ENCODE peak calls at places on chromosomes 4 and X, in eight cellular contexts. One of them, this sample, is unnamed.

GRCh38 chr4:169249214-169249973 is 21.4 kb downstream of the SH3RF1 start:
- DNase-seq in transverse colon: no peak
- DNase-seq in neural progenitor cell: no peak
- DNase-seq in upper lobe of right lung: no peak
- DNase-seq in lower lobe of right lung: no peak
- DNase-seq in adipocyte: peak; percentile 46
- DNase-seq in aorta: no peak
- DNase-seq in heart right ventricle: no peak
- DNase-seq in this sample: no peak

GRCh38 chr4:18039113-18039512 is 17.6 kb upstream of the LCORL start:
- DNase-seq in lower lobe of right lung: no peak
- DNase-seq in heart right ventricle: no peak
- DNase-seq in transverse colon: no peak
- DNase-seq in upper lobe of right lung: no peak
- DNase-seq in aorta: no peak
- DNase-seq in adipocyte: peak; percentile 19
- DNase-seq in neural progenitor cell: no peak
- DNase-seq in this sample: no peak

GRCh38 chr4:186137193-186137792 is 32.8 kb downstream of the FAM149A start:
- DNase-seq in heart right ventricle: no peak
- DNase-seq in upper lobe of right lung: no peak
- DNase-seq in transverse colon: no peak
- DNase-seq in neural progenitor cell: no peak
- DNase-seq in aorta: no peak
- DNase-seq in adipocyte: peak; percentile 77
- DNase-seq in lower lobe of right lung: no peak
- DNase-seq in this sample: peak; percentile 38

GRCh38 chr4:150342945-150343344 is 239.0 kb upstream of the MAB21L2 start:
- DNase-seq in neural progenitor cell: peak; percentile 15
- DNase-seq in upper lobe of right lung: no peak
- DNase-seq in adipocyte: no peak
- DNase-seq in aorta: no peak
- DNase-seq in heart right ventricle: peak; percentile 49
- DNase-seq in lower lobe of right lung: no peak
- DNase-seq in transverse colon: no peak
- DNase-seq in this sample: no peak

GRCh38 chr4:159455675-159456235 is 352.9 kb downstream of the RAPGEF2 start:
- DNase-seq in aorta: no peak
- DNase-seq in adipocyte: peak; percentile 77
- DNase-seq in neural progenitor cell: peak; percentile 56
- DNase-seq in transverse colon: no peak
- DNase-seq in upper lobe of right lung: no peak
- DNase-seq in heart right ventricle: no peak
- DNase-seq in lower lobe of right lung: no peak
- DNase-seq in this sample: peak; percentile 79

GRCh38 chr4:111215755-111216154 is 592.9 kb upstream of the PITX2 start:
- DNase-seq in aorta: no peak
- DNase-seq in heart right ventricle: no peak
- DNase-seq in transverse colon: no peak
- DNase-seq in lower lobe of right lung: no peak
- DNase-seq in neural progenitor cell: no peak
- DNase-seq in adipocyte: no peak
- DNase-seq in upper lobe of right lung: no peak
- DNase-seq in this sample: no peak

GRCh38 chrX:11349661-11350337 is 56.6 kb downstream of the AMELX start:
- DNase-seq in lower lobe of right lung: no peak
- DNase-seq in transverse colon: no peak
- DNase-seq in aorta: no peak
- DNase-seq in adipocyte: peak; percentile 38
- DNase-seq in heart right ventricle: no peak
- DNase-seq in upper lobe of right lung: no peak
- DNase-seq in neural progenitor cell: no peak
- DNase-seq in this sample: no peak

GRCh38 chr4:142728209-142728608 is 117.9 kb downstream of the INPP4B start:
- DNase-seq in lower lobe of right lung: no peak
- DNase-seq in neural progenitor cell: no peak
- DNase-seq in upper lobe of right lung: no peak
- DNase-seq in adipocyte: peak; percentile 4
- DNase-seq in transverse colon: no peak
- DNase-seq in aorta: no peak
- DNase-seq in heart right ventricle: no peak
- DNase-seq in this sample: no peak

GRCh38 chr4:145177906-145178538 is 2.4 kb downstream of the OTUD4 start:
- DNase-seq in heart right ventricle: no peak
- DNase-seq in transverse colon: no peak
- DNase-seq in adipocyte: peak; percentile 39
- DNase-seq in aorta: no peak
- DNase-seq in lower lobe of right lung: no peak
- DNase-seq in upper lobe of right lung: no peak
- DNase-seq in neural progenitor cell: no peak
- DNase-seq in this sample: peak; percentile 15

GRCh38 chr4:15996773-15997172 is 33.8 kb upstream of the FGFBP2 start:
- DNase-seq in transverse colon: no peak
- DNase-seq in neural progenitor cell: no peak
- DNase-seq in aorta: no peak
- DNase-seq in upper lobe of right lung: no peak
- DNase-seq in adipocyte: no peak
- DNase-seq in heart right ventricle: no peak
- DNase-seq in lower lobe of right lung: no peak
- DNase-seq in this sample: no peak

GRCh38 chr4:39494354-39494753 is 32.9 kb downstream of the UGDH start:
- DNase-seq in heart right ventricle: no peak
- DNase-seq in upper lobe of right lung: no peak
- DNase-seq in aorta: no peak
- DNase-seq in adipocyte: no peak
- DNase-seq in neural progenitor cell: no peak
- DNase-seq in lower lobe of right lung: no peak
- DNase-seq in transverse colon: no peak
- DNase-seq in this sample: no peak

GRCh38 chr4:12633058-12633651 is 851.0 kb downstream of the RAB28 start:
- DNase-seq in adipocyte: peak; percentile 73
- DNase-seq in lower lobe of right lung: peak; percentile 73
- DNase-seq in neural progenitor cell: peak; percentile 85
- DNase-seq in upper lobe of right lung: peak; percentile 79
- DNase-seq in aorta: peak; percentile 86
- DNase-seq in heart right ventricle: peak; percentile 73
- DNase-seq in transverse colon: peak; percentile 85
- DNase-seq in this sample: peak; percentile 70

GRCh38 chr4:113979157-113979972 is at the start of gene ARSJ:
- DNase-seq in adipocyte: peak; percentile 87
- DNase-seq in neural progenitor cell: peak; percentile 76
- DNase-seq in transverse colon: peak; percentile 54
- DNase-seq in heart right ventricle: peak; percentile 57
- DNase-seq in upper lobe of right lung: peak; percentile 82
- DNase-seq in aorta: peak; percentile 92
- DNase-seq in lower lobe of right lung: peak; percentile 74
- DNase-seq in this sample: peak; percentile 72

GRCh38 chrX:28639502-28639901 is 52.3 kb downstream of the IL1RAPL1 start:
- DNase-seq in upper lobe of right lung: no peak
- DNase-seq in transverse colon: no peak
- DNase-seq in adipocyte: no peak
- DNase-seq in lower lobe of right lung: no peak
- DNase-seq in neural progenitor cell: no peak
- DNase-seq in heart right ventricle: no peak
- DNase-seq in aorta: no peak
- DNase-seq in this sample: no peak

GRCh38 chrX:153973127-153974002 is 811 bp downstream of the TMEM187 start:
- DNase-seq in heart right ventricle: no peak
- DNase-seq in neural progenitor cell: no peak
- DNase-seq in adipocyte: no peak
- DNase-seq in aorta: no peak
- DNase-seq in transverse colon: no peak
- DNase-seq in lower lobe of right lung: no peak
- DNase-seq in upper lobe of right lung: no peak
- DNase-seq in this sample: no peak

GRCh38 chr4:84498203-84499026 is 677 bp downstream of the NKX6-1 start:
- DNase-seq in adipocyte: peak; percentile 76
- DNase-seq in transverse colon: no peak
- DNase-seq in neural progenitor cell: peak; percentile 70
- DNase-seq in lower lobe of right lung: no peak
- DNase-seq in aorta: peak; percentile 87
- DNase-seq in upper lobe of right lung: peak; percentile 70
- DNase-seq in heart right ventricle: no peak
- DNase-seq in this sample: peak; percentile 50

GRCh38 chr4:163550869-163551267 is 56.4 kb downstream of the TMA16 start:
- DNase-seq in heart right ventricle: no peak
- DNase-seq in upper lobe of right lung: no peak
- DNase-seq in neural progenitor cell: no peak
- DNase-seq in transverse colon: no peak
- DNase-seq in aorta: no peak
- DNase-seq in lower lobe of right lung: no peak
- DNase-seq in adipocyte: no peak
- DNase-seq in this sample: no peak

GRCh38 chr4:176838611-176839411 is 46.1 kb upstream of the VEGFC start:
- DNase-seq in aorta: no peak
- DNase-seq in upper lobe of right lung: no peak
- DNase-seq in heart right ventricle: peak; percentile 14
- DNase-seq in adipocyte: no peak
- DNase-seq in transverse colon: no peak
- DNase-seq in lower lobe of right lung: no peak
- DNase-seq in neural progenitor cell: no peak
- DNase-seq in this sample: no peak

DNA sequence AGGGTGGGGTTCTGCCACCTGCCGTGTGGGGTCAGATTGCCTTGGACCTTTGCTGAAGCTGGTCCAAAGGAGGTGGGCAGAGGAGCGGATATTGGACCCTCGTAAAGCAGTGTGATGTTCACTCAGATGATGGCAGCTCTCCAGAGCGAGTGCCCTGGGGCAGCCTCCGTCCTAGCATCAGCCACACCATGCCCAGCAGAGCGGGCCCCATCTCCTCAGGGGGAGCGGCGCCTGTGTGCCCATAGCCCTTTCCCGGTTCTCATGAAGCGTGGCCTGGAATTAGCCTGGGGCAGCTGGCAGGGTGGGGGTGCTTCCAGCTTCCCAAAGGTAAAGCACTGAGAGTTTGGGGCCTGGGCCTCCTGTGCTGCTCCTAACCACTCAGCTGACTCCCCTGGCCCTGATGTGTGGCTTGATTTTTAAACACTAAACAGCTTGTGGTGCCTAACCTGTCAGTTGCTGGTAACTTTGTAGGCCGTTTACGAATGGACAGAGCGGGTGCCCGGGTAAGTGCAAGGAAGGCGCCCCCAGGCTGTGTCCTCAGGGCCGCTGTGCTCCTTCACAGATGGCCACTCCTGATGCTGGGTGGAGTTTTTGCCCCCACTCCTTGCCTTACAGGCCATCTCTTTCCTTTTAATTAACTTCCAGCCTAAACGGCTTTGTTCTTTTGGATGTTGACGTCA is 36.0 kb downstream of the NOP14 start:
- DNase-seq in adipocyte: no peak
- DNase-seq in lower lobe of right lung: peak; percentile 33
- DNase-seq in heart right ventricle: no peak
- DNase-seq in transverse colon: no peak
- DNase-seq in upper lobe of right lung: peak; percentile 46
- DNase-seq in neural progenitor cell: no peak
- DNase-seq in aorta: peak; percentile 63
- DNase-seq in this sample: no peak
- H3K36me3 ChIP-seq in adipocyte: peaks cover 76% of the 10 kb centered on the region
- H3K36me3 ChIP-seq in lower lobe of right lung: peaks cover 92% of the 10 kb centered on the region
- H3K36me3 ChIP-seq in heart right ventricle: peaks cover 89% of the 10 kb centered on the region
- H3K36me3 ChIP-seq in transverse colon: no peaks in the 10 kb centered on the region
- H3K36me3 ChIP-seq in upper lobe of right lung: peaks cover 86% of the 10 kb centered on the region
- H3K36me3 ChIP-seq in neural progenitor cell: no peaks in the 10 kb centered on the region
- H3K36me3 ChIP-seq in aorta: peaks cover 1% of the 10 kb centered on the region
- H3K36me3 ChIP-seq in this sample: peaks cover 47% of the 10 kb centered on the region

GRCh38 chr4:32030406-32030805 is 1310.2 kb downstream of the PCDH7 start:
- DNase-seq in transverse colon: no peak
- DNase-seq in aorta: no peak
- DNase-seq in adipocyte: no peak
- DNase-seq in heart right ventricle: no peak
- DNase-seq in neural progenitor cell: no peak
- DNase-seq in upper lobe of right lung: no peak
- DNase-seq in lower lobe of right lung: no peak
- DNase-seq in this sample: no peak
- H3K4me1 ChIP-seq in transverse colon: no peaks in the 10 kb centered on the region
- H3K4me1 ChIP-seq in aorta: no peaks in the 10 kb centered on the region
- H3K4me1 ChIP-seq in adipocyte: peaks cover 9% of the 10 kb centered on the region
- H3K4me1 ChIP-seq in heart right ventricle: no peaks in the 10 kb centered on the region
- H3K4me1 ChIP-seq in neural progenitor cell: no peaks in the 10 kb centered on the region
- H3K4me1 ChIP-seq in upper lobe of right lung: no peaks in the 10 kb centered on the region
- H3K4me1 ChIP-seq in lower lobe of right lung: no peaks in the 10 kb centered on the region
- H3K4me1 ChIP-seq in this sample: peaks cover 7% of the 10 kb centered on the region

GRCh38 chr4:1208266-1208961 is 36.0 kb upstream of the SPON2 start:
- DNase-seq in heart right ventricle: peak; percentile 59
- DNase-seq in adipocyte: peak; percentile 24
- DNase-seq in lower lobe of right lung: peak; percentile 51
- DNase-seq in transverse colon: peak; percentile 30
- DNase-seq in neural progenitor cell: no peak
- DNase-seq in aorta: peak; percentile 72
- DNase-seq in upper lobe of right lung: peak; percentile 66
- DNase-seq in this sample: no peak
- H3K36me3 ChIP-seq in heart right ventricle: peaks cover 26% of the 10 kb centered on the region
- H3K36me3 ChIP-seq in adipocyte: peaks cover 17% of the 10 kb centered on the region
- H3K36me3 ChIP-seq in lower lobe of right lung: peaks cover 28% of the 10 kb centered on the region
- H3K36me3 ChIP-seq in transverse colon: no peaks in the 10 kb centered on the region
- H3K36me3 ChIP-seq in neural progenitor cell: no peaks in the 10 kb centered on the region
- H3K36me3 ChIP-seq in aorta: peaks cover 2% of the 10 kb centered on the region
- H3K36me3 ChIP-seq in upper lobe of right lung: peaks cover 30% of the 10 kb centered on the region
- H3K36me3 ChIP-seq in this sample: peaks cover 22% of the 10 kb centered on the region

GRCh38 chr4:184893836-184894571 is 68.2 kb upstream of the ACSL1 start:
- DNase-seq in aorta: no peak
- DNase-seq in adipocyte: no peak
- DNase-seq in lower lobe of right lung: no peak
- DNase-seq in neural progenitor cell: no peak
- DNase-seq in transverse colon: no peak
- DNase-seq in heart right ventricle: no peak
- DNase-seq in upper lobe of right lung: no peak
- DNase-seq in this sample: no peak

GRCh38 chr4:184891765-184892164 is 66.0 kb upstream of the ACSL1 start:
- DNase-seq in transverse colon: no peak
- DNase-seq in neural progenitor cell: no peak
- DNase-seq in heart right ventricle: no peak
- DNase-seq in adipocyte: peak; percentile 9
- DNase-seq in lower lobe of right lung: no peak
- DNase-seq in upper lobe of right lung: no peak
- DNase-seq in aorta: no peak
- DNase-seq in this sample: no peak

GRCh38 chr4:184895012-184895795 is 69.4 kb upstream of the ACSL1 start:
- DNase-seq in aorta: no peak
- DNase-seq in adipocyte: no peak
- DNase-seq in heart right ventricle: no peak
- DNase-seq in lower lobe of right lung: no peak
- DNase-seq in upper lobe of right lung: no peak
- DNase-seq in transverse colon: no peak
- DNase-seq in neural progenitor cell: no peak
- DNase-seq in this sample: no peak

GRCh38 chr4:184889683-184890082 is 63.9 kb upstream of the ACSL1 start:
- DNase-seq in transverse colon: no peak
- DNase-seq in adipocyte: no peak
- DNase-seq in neural progenitor cell: no peak
- DNase-seq in upper lobe of right lung: no peak
- DNase-seq in lower lobe of right lung: no peak
- DNase-seq in heart right ventricle: no peak
- DNase-seq in aorta: no peak
- DNase-seq in this sample: no peak

DNA sequence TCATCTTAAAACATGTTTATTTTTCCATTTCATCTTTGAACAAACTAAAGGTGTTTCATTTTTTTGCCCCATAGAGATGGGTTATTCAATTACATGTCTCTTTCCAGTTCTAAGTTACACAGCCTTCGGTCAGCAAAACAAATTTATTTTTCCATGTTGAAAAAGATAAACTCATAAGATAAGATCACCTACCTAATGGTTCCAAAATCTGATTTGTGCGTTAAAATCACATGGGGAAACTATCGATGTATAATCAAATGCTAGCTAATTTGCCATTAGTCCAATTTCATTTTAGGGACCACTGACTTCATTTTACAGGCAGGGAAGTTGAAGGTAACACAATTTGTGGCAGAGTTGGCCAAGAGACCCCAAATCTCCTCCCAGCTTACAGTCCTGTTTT is 67.2 kb upstream of the ACSL1 start:
- DNase-seq in adipocyte: no peak
- DNase-seq in lower lobe of right lung: no peak
- DNase-seq in heart right ventricle: no peak
- DNase-seq in transverse colon: no peak
- DNase-seq in aorta: no peak
- DNase-seq in neural progenitor cell: no peak
- DNase-seq in upper lobe of right lung: no peak
- DNase-seq in this sample: no peak
- H3K4me1 ChIP-seq in adipocyte: peaks cover 55% of the 10 kb centered on the region
- H3K4me1 ChIP-seq in lower lobe of right lung: peaks cover 21% of the 10 kb centered on the region
- H3K4me1 ChIP-seq in heart right ventricle: peaks cover 27% of the 10 kb centered on the region
- H3K4me1 ChIP-seq in transverse colon: no peaks in the 10 kb centered on the region
- H3K4me1 ChIP-seq in aorta: no peaks in the 10 kb centered on the region
- H3K4me1 ChIP-seq in neural progenitor cell: no peaks in the 10 kb centered on the region
- H3K4me1 ChIP-seq in upper lobe of right lung: no peaks in the 10 kb centered on the region
- H3K4me1 ChIP-seq in this sample: peaks cover 6% of the 10 kb centered on the region

This sample was measured in A673.